ENCODE peak calls at places on chromosomes 13 and 19, in four cellular contexts. J is spleen, I is ACHN, S is fibroblast of villous mesenchyme. M is an unnamed sample.

GRCh38 chr13:94112227-94112626 is 367.3 kb downstream of the DCT start:
- DNase-seq in J (no peak), I (peak; percentile 92), S (peak; percentile 91), M (no peak)

GRCh38 chr19:43594710-43595604 is 977 bp downstream of the IRGQ start:
- DNase-seq in J (peak; percentile 91), I (peak; percentile 22), S (peak; percentile 71), M (peak; percentile 82)

GRCh38 chr13:22194106-22194810 is 523.4 kb downstream of the FGF9 start:
- DNase-seq in J (no peak), I (no peak), S (no peak), M (no peak)

GRCh38 chr19:58275564-58275963 is 3.2 kb upstream of the ZNF8 start:
- DNase-seq in J (no peak), I (no peak), S (no peak), M (no peak)

GRCh38 chr19:51372649-51373504 is at the start of gene NKG7:
- DNase-seq in J (peak; percentile 80), I (no peak), S (no peak), M (no peak)

GRCh38 chr13:93529961-93530360 is 303.4 kb downstream of the GPC6 start:
- DNase-seq in J (no peak), I (no peak), S (peak; percentile 48), M (no peak)

GRCh38 chr13:106337096-106337495 is 198.4 kb downstream of the EFNB2 start:
- DNase-seq in J (no peak), I (no peak), S (no peak), M (no peak)

GRCh38 chr19:10836478-10837325 is 690 bp upstream of the TMED1 start:
- DNase-seq in J (peak; percentile 94), I (no peak), S (no peak), M (peak; percentile 88)

GRCh38 chr13:110546933-110547332 is 14.6 kb downstream of the RAB20 start:
- DNase-seq in J (peak; percentile 84), I (no peak), S (peak; percentile 86), M (no peak)

GRCh38 chr19:6126335-6126974 is 9.0 kb upstream of the ACSBG2 start:
- DNase-seq in J (no peak), I (peak; percentile 72), S (peak; percentile 68), M (no peak)

GRCh38 chr19:54724644-54725043 is 402 bp downstream of the KIR3DL3 start:
- DNase-seq in J (no peak), I (no peak), S (no peak), M (no peak)

M was measured in CD14-positive monocyte.